ENCODE peak calls at places on chromosomes 7 and 10, in nine cellular contexts. E, B, U, J, H, P, O, N and K are unnamed samples.

GRCh38 chr10:119205926-119206602 is 1.3 kb upstream of the GRK5 start:
- DNase-seq in H (no peak), E (peak), U (no peak), P (peak), J (no peak), O (no peak), B (peak), N (peak), K (peak)

GRCh38 chr10:67788028-67788886 is 49.7 kb downstream of the DNAJC12 start:
- DNase-seq in O (peak), H (no peak), J (peak), B (peak), U (no peak), E (no peak), N (peak), P (peak), K (no peak)

GRCh38 chr10:43236176-43236850 is 30.6 kb downstream of the RASGEF1A start:
- DNase-seq in O (no peak), J (no peak), H (no peak), P (no peak), E (no peak), B (no peak), N (no peak), U (no peak), K (no peak)

GRCh38 chr10:3797750-3798149 is 12.7 kb upstream of the KLF6 start:
- DNase-seq in N (no peak), H (no peak), O (no peak), J (no peak), U (no peak), B (no peak), P (no peak), E (no peak), K (no peak)

GRCh38 chr10:17784701-17785100 is 24.4 kb upstream of the MRC1 start:
- DNase-seq in J (no peak), P (no peak), E (peak), O (no peak), B (peak), U (no peak), N (no peak), H (peak), K (peak)

GRCh38 chr10:94430705-94431104 is 28.4 kb downstream of the TBC1D12 start:
- DNase-seq in U (no peak), E (peak), H (no peak), P (no peak), B (peak), J (no peak), N (no peak), O (no peak), K (no peak)

GRCh38 chr7:11830004-11830403 is 2.0 kb downstream of the THSD7A start:
- DNase-seq in N (no peak), H (no peak), E (no peak), J (no peak), P (no peak), B (no peak), U (no peak), O (no peak), K (no peak)

GRCh38 chr7:155274956-155275355 is 22.7 kb upstream of the INSIG1 start:
- DNase-seq in E (no peak), B (no peak), N (no peak), J (no peak), O (no peak), P (no peak), U (no peak), H (no peak), K (no peak)

GRCh38 chr10:16559236-16559773 is 37.6 kb upstream of the C1QL3 start:
- DNase-seq in U (no peak), H (no peak), J (no peak), N (no peak), O (no peak), B (no peak), P (no peak), E (no peak), K (no peak)

GRCh38 chr7:141584935-141585334 is 33.7 kb downstream of the AGK start:
- DNase-seq in O (no peak), H (no peak), E (no peak), J (no peak), U (no peak), P (no peak), B (no peak), N (no peak), K (no peak)

GRCh38 chr7:112692333-112692732 is 97.9 kb downstream of the TMEM168 start:
- DNase-seq in J (peak), E (no peak), P (no peak), B (no peak), U (no peak), H (no peak), O (no peak), N (no peak), K (no peak)

GRCh38 chr10:49370326-49371100 is 25.4 kb downstream of the DRGX start:
- DNase-seq in H (no peak), B (no peak), N (no peak), U (no peak), P (no peak), J (no peak), O (no peak), E (no peak), K (no peak)

GRCh38 chr10:69647101-69647500 is 17.1 kb downstream of the FAM241B start:
- DNase-seq in B (no peak), J (no peak), E (no peak), N (no peak), U (no peak), P (no peak), O (no peak), H (no peak), K (no peak)

GRCh38 chr7:134619627-134620331 is 26.9 kb upstream of the BPGM start:
- DNase-seq in E (peak), N (no peak), B (peak), P (no peak), O (no peak), H (peak), J (peak), U (no peak), K (no peak)

GRCh38 chr10:13949844-13950542 is 363.2 kb downstream of the PRPF18 start:
- DNase-seq in U (peak), E (peak), B (peak), P (no peak), N (no peak), O (no peak), J (no peak), H (peak), K (no peak)

GRCh38 chr7:21030237-21030636 is 243.6 kb upstream of the SP8 start:
- DNase-seq in E (no peak), P (no peak), U (no peak), N (no peak), J (no peak), B (no peak), O (no peak), H (no peak), K (no peak)

GRCh38 chr10:31401287-31401686 is 82.3 kb downstream of the ZEB1 start:
- DNase-seq in O (no peak), U (no peak), H (no peak), E (no peak), P (no peak), B (no peak), N (no peak), J (peak), K (no peak)

GRCh38 chr10:88728107-88728763 is 22.2 kb downstream of the LIPK start:
- DNase-seq in B (peak), N (no peak), E (no peak), O (no peak), H (no peak), P (peak), J (no peak), U (no peak), K (no peak)